ENCODE peak calls at places on chromosomes 7 and 10, in five cellular contexts. One of them, this sample, is unnamed.

GRCh38 chr10:131576341-131577177 is 265.0 kb upstream of the TCERG1L start:
- DNase-seq in fibroblast of lung: no peak
- DNase-seq in endodermal cell: no peak
- DNase-seq in colonic mucosa: peak; percentile 9
- DNase-seq in neural progenitor cell: no peak
- DNase-seq in this sample: no peak

GRCh38 chr10:113059001-113059780 is 109.1 kb downstream of the TCF7L2 start:
- DNase-seq in fibroblast of lung: peak; percentile 73
- DNase-seq in endodermal cell: peak; percentile 51
- DNase-seq in colonic mucosa: peak; percentile 49
- DNase-seq in neural progenitor cell: peak; percentile 49
- DNase-seq in this sample: no peak

GRCh38 chr10:60188548-60188947 is 201.1 kb downstream of the ANK3 start:
- DNase-seq in fibroblast of lung: no peak
- DNase-seq in endodermal cell: no peak
- DNase-seq in colonic mucosa: no peak
- DNase-seq in neural progenitor cell: no peak
- DNase-seq in this sample: no peak

GRCh38 chr10:63642808-63643207 is 121.6 kb downstream of the REEP3 start:
- DNase-seq in fibroblast of lung: no peak
- DNase-seq in endodermal cell: no peak
- DNase-seq in colonic mucosa: no peak
- DNase-seq in neural progenitor cell: no peak
- DNase-seq in this sample: no peak

GRCh38 chr7:13165854-13166253 is 478.4 kb downstream of the ARL4A start:
- DNase-seq in fibroblast of lung: no peak
- DNase-seq in endodermal cell: no peak
- DNase-seq in colonic mucosa: no peak
- DNase-seq in neural progenitor cell: peak; percentile 13
- DNase-seq in this sample: no peak

GRCh38 chr7:37405603-37406122 is 43.0 kb downstream of the ELMO1 start:
- DNase-seq in fibroblast of lung: no peak
- DNase-seq in endodermal cell: no peak
- DNase-seq in colonic mucosa: no peak
- DNase-seq in neural progenitor cell: no peak
- DNase-seq in this sample: no peak

GRCh38 chr7:44415047-44415446 is 75.4 kb downstream of the NUDCD3 start:
- DNase-seq in fibroblast of lung: peak; percentile 65
- DNase-seq in endodermal cell: no peak
- DNase-seq in colonic mucosa: no peak
- DNase-seq in neural progenitor cell: no peak
- DNase-seq in this sample: no peak

GRCh38 chr10:131620904-131621303 is 279.9 kb upstream of the PPP2R2D start:
- DNase-seq in fibroblast of lung: no peak
- DNase-seq in endodermal cell: no peak
- DNase-seq in colonic mucosa: no peak
- DNase-seq in neural progenitor cell: no peak
- DNase-seq in this sample: no peak

GRCh38 chr7:88818552-88818951 is 23.0 kb upstream of the TEX47 start:
- DNase-seq in fibroblast of lung: no peak
- DNase-seq in endodermal cell: no peak
- DNase-seq in colonic mucosa: no peak
- DNase-seq in neural progenitor cell: no peak
- DNase-seq in this sample: no peak

GRCh38 chr10:96918214-96919002 is 86.3 kb downstream of the LCOR start:
- DNase-seq in fibroblast of lung: peak; percentile 33
- DNase-seq in endodermal cell: no peak
- DNase-seq in colonic mucosa: no peak
- DNase-seq in neural progenitor cell: no peak
- DNase-seq in this sample: no peak

GRCh38 chr10:28676297-28676967 is 889 bp upstream of the BAMBI start:
- DNase-seq in fibroblast of lung: no peak
- DNase-seq in endodermal cell: peak; percentile 91
- DNase-seq in colonic mucosa: no peak
- DNase-seq in neural progenitor cell: peak; percentile 84
- DNase-seq in this sample: no peak

GRCh38 chr7:21767300-21767900 is 178.3 kb downstream of the CDCA7L start:
- DNase-seq in fibroblast of lung: peak; percentile 44
- DNase-seq in endodermal cell: peak; percentile 88
- DNase-seq in colonic mucosa: peak; percentile 19
- DNase-seq in neural progenitor cell: peak; percentile 88
- DNase-seq in this sample: peak; percentile 28

GRCh38 chr7:108408294-108409004 is 47.8 kb downstream of the NRCAM start:
- DNase-seq in fibroblast of lung: no peak
- DNase-seq in endodermal cell: no peak
- DNase-seq in colonic mucosa: no peak
- DNase-seq in neural progenitor cell: peak; percentile 18
- DNase-seq in this sample: no peak

GRCh38 chr7:77456711-77457110 is 40.6 kb upstream of the GSAP start:
- DNase-seq in fibroblast of lung: no peak
- DNase-seq in endodermal cell: no peak
- DNase-seq in colonic mucosa: no peak
- DNase-seq in neural progenitor cell: no peak
- DNase-seq in this sample: no peak

GRCh38 chr7:17706734-17707133 is 233.6 kb downstream of the SNX13 start:
- DNase-seq in fibroblast of lung: peak; percentile 66
- DNase-seq in endodermal cell: peak; percentile 85
- DNase-seq in colonic mucosa: peak; percentile 45
- DNase-seq in neural progenitor cell: peak; percentile 78
- DNase-seq in this sample: peak; percentile 47

GRCh38 chr7:147607151-147607800 is 983.3 kb upstream of the C7orf33 start:
- DNase-seq in fibroblast of lung: no peak
- DNase-seq in endodermal cell: peak; percentile 63
- DNase-seq in colonic mucosa: no peak
- DNase-seq in neural progenitor cell: peak; percentile 78
- DNase-seq in this sample: no peak

GRCh38 chr10:66176772-66177171 is 749.1 kb upstream of the LRRTM3 start:
- DNase-seq in fibroblast of lung: peak; percentile 6
- DNase-seq in endodermal cell: no peak
- DNase-seq in colonic mucosa: no peak
- DNase-seq in neural progenitor cell: no peak
- DNase-seq in this sample: no peak

DNA sequence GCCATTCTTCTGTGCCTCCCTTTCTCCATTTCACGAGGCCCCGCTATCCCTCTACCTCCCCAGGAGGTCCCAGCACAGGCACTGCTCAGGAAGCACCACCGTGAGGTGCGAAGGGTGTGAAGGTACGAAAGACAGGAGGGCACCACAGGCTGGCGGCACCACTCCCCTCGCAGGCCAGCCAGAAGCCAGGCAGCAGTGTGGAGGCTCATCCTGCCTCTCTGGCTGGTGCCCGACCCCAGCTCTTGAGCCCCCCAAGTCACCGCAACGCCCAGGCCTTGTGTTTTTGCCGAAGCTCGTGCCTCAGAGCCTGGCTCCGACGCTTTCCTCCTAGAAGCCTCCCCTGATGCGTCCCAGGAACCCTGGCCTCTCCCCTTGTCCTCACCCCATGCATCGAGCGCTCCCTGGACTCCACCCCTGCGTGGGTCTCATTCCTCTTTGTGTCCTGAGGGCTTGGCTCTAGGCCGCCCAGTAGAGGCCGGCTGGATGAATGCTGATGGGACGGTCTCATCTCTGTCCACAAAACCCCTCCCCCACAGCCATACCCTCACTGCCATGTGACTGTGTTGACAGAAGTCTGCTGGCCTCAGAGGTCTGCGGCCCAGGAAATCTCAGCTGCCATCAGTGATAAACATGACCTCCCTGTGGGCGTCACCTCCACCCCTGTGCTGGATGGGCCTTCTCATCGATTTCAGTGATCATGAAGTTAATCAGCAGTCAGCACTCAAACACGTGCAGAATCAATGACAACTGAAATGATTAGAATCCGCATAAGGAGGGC is 19.3 kb downstream of the BRI3 start:
- DNase-seq in fibroblast of lung: no peak
- DNase-seq in endodermal cell: no peak
- DNase-seq in colonic mucosa: no peak
- DNase-seq in neural progenitor cell: no peak
- DNase-seq in this sample: no peak
- TF ChIP-seq CTCF in fibroblast of lung: no peak
- TF ChIP-seq CTCF in endodermal cell: no peak
- TF ChIP-seq CTCF in colonic mucosa: no peak
- TF ChIP-seq CTCF in neural progenitor cell: no peak
- TF ChIP-seq CTCF in this sample: no peak

GRCh38 chr10:108360187-108360586 is 1195.7 kb upstream of the SORCS1 start:
- DNase-seq in fibroblast of lung: peak; percentile 78
- DNase-seq in endodermal cell: no peak
- DNase-seq in colonic mucosa: no peak
- DNase-seq in neural progenitor cell: no peak
- DNase-seq in this sample: no peak

GRCh38 chr10:108362956-108363355 is 1198.5 kb upstream of the SORCS1 start:
- DNase-seq in fibroblast of lung: no peak
- DNase-seq in endodermal cell: no peak
- DNase-seq in colonic mucosa: no peak
- DNase-seq in neural progenitor cell: no peak
- DNase-seq in this sample: no peak

GRCh38 chr10:108365541-108365940 is 1201.0 kb upstream of the SORCS1 start:
- DNase-seq in fibroblast of lung: no peak
- DNase-seq in endodermal cell: no peak
- DNase-seq in colonic mucosa: no peak
- DNase-seq in neural progenitor cell: no peak
- DNase-seq in this sample: no peak

GRCh38 chr10:108362306-108362705 is 1197.8 kb upstream of the SORCS1 start:
- DNase-seq in fibroblast of lung: no peak
- DNase-seq in endodermal cell: no peak
- DNase-seq in colonic mucosa: no peak
- DNase-seq in neural progenitor cell: no peak
- DNase-seq in this sample: no peak

GRCh38 chr10:108363566-108363965 is 1199.1 kb upstream of the SORCS1 start:
- DNase-seq in fibroblast of lung: no peak
- DNase-seq in endodermal cell: no peak
- DNase-seq in colonic mucosa: no peak
- DNase-seq in neural progenitor cell: no peak
- DNase-seq in this sample: no peak
- H3K4me3 ChIP-seq in fibroblast of lung: no peak overlapping the region
- H3K4me3 ChIP-seq in endodermal cell: no peak overlapping the region
- H3K4me3 ChIP-seq in colonic mucosa: no peak overlapping the region
- H3K4me3 ChIP-seq in neural progenitor cell: no peak overlapping the region
- H3K4me3 ChIP-seq in this sample: no peak overlapping the region

DNA sequence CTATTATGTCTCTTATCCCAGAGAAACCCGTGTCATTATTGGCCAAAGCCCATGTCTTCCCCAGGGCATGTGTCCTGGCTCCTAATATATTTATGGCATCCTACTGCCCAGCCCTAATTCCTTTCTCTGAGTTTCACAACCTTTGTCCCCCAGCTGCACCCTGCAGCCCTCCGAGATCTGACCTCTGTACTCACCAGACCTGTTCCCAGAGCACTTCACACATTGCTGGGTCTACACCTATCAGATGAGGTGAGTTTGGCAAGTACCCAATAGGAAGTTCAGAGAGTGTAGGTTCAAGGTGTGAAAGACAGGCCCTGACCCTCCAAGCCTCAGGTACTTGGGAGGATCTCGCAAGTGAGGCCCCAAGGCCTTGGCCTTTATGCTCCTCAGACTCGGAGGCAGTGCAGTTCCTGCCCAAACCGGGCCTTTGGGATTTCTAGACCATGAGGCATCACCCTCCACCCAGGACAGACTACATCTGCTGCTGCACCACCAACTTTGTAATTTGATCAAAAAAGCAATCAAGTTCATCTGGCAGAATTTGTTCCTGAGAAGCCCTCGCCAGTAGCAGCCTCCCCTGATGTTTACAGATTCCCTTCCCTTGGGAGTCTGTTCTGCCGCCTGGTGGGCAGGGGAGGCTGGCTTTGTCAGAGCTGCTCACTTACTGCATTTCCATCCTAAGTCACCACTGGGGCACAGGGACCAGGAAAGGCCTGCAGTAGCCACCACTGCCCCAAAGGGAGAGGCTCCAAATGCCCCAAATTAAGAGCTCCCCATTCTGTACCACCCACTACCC is 2.2 kb downstream of the CAMK2G start:
- DNase-seq in fibroblast of lung: no peak
- DNase-seq in endodermal cell: no peak
- DNase-seq in colonic mucosa: peak; percentile 88
- DNase-seq in neural progenitor cell: no peak
- DNase-seq in this sample: no peak
- H3K9ac ChIP-seq in fibroblast of lung: no peak overlapping the region
- H3K9ac ChIP-seq in endodermal cell: no peak overlapping the region
- H3K9ac ChIP-seq in colonic mucosa: peak overlapping the region; percentile 47
- H3K9ac ChIP-seq in neural progenitor cell: no peak overlapping the region
- H3K9ac ChIP-seq in this sample: no peak overlapping the region

GRCh38 chr7:149071641-149072437 is 18.7 kb downstream of the ZNF786 start:
- DNase-seq in fibroblast of lung: no peak
- DNase-seq in endodermal cell: peak; percentile 94
- DNase-seq in colonic mucosa: no peak
- DNase-seq in neural progenitor cell: peak; percentile 78
- DNase-seq in this sample: no peak
- TF ChIP-seq CTCF in fibroblast of lung: no peak
- TF ChIP-seq CTCF in endodermal cell: peak; percentile 82
- TF ChIP-seq CTCF in colonic mucosa: no peak
- TF ChIP-seq CTCF in neural progenitor cell: peak; percentile 61
- TF ChIP-seq CTCF in this sample: no peak

GRCh38 chr7:121394709-121395140 is 1.4 kb downstream of the FAM3C start:
- DNase-seq in fibroblast of lung: peak; percentile 8
- DNase-seq in endodermal cell: no peak
- DNase-seq in colonic mucosa: no peak
- DNase-seq in neural progenitor cell: no peak
- DNase-seq in this sample: no peak

GRCh38 chr7:121393005-121393366 is 3.1 kb downstream of the FAM3C start:
- DNase-seq in fibroblast of lung: no peak
- DNase-seq in endodermal cell: no peak
- DNase-seq in colonic mucosa: no peak
- DNase-seq in neural progenitor cell: no peak
- DNase-seq in this sample: no peak

GRCh38 chr7:121390109-121390508 is 6.0 kb downstream of the FAM3C start:
- DNase-seq in fibroblast of lung: no peak
- DNase-seq in endodermal cell: no peak
- DNase-seq in colonic mucosa: no peak
- DNase-seq in neural progenitor cell: no peak
- DNase-seq in this sample: no peak

GRCh38 chr7:121391686-121392085 is 4.4 kb downstream of the FAM3C start:
- DNase-seq in fibroblast of lung: no peak
- DNase-seq in endodermal cell: no peak
- DNase-seq in colonic mucosa: no peak
- DNase-seq in neural progenitor cell: no peak
- DNase-seq in this sample: no peak

GRCh38 chr7:121392277-121393004 is 3.7 kb downstream of the FAM3C start:
- DNase-seq in fibroblast of lung: no peak
- DNase-seq in endodermal cell: no peak
- DNase-seq in colonic mucosa: no peak
- DNase-seq in neural progenitor cell: no peak
- DNase-seq in this sample: no peak
- H3K4me3 ChIP-seq in fibroblast of lung: no peak overlapping the region
- H3K4me3 ChIP-seq in endodermal cell: no peak overlapping the region
- H3K4me3 ChIP-seq in colonic mucosa: no peak overlapping the region
- H3K4me3 ChIP-seq in neural progenitor cell: no peak overlapping the region
- H3K4me3 ChIP-seq in this sample: no peak overlapping the region